ENCODE peak calls at places on chromosome 1, in seven cellular contexts. A is pancreas; W is effector memory CD4-positive, alpha-beta T cell; L is gastrocnemius medialis; P is body of pancreas; C is sigmoid colon; R is HCT116. I is an unnamed sample.

GRCh38 chr1:113745425-113745824 is 13.9 kb downstream of the PHTF1 start:
- DNase-seq in C (no peak), P (no peak), A (no peak), L (no peak), R (no peak), W (no peak), I (no peak)

GRCh38 chr1:240941706-240942370 is 329.9 kb upstream of the GREM2 start:
- DNase-seq in P (no peak), C (no peak), W (no peak), A (no peak), R (no peak), L (no peak), I (no peak)

GRCh38 chr1:186761358-186761757 is 67.4 kb upstream of the PLA2G4A start:
- DNase-seq in C (no peak), P (no peak), W (no peak), L (no peak), R (no peak), A (no peak), I (no peak)

GRCh38 chr1:222582099-222582774 is 7.5 kb downstream of the TAF1A start:
- DNase-seq in W (no peak), L (no peak), A (no peak), C (no peak), P (no peak), R (peak; percentile 13), I (no peak)

GRCh38 chr1:110874303-110875215 is 1.6 kb downstream of the CD53 start:
- DNase-seq in P (no peak), R (no peak), A (no peak), W (no peak), C (no peak), L (no peak), I (no peak)

GRCh38 chr1:2251786-2252185 is 23.7 kb downstream of the SKI start:
- DNase-seq in C (no peak), L (peak; percentile 62), R (no peak), A (peak; percentile 60), W (no peak), P (peak; percentile 60), I (no peak)

GRCh38 chr1:72915581-72915980 is 633.2 kb upstream of the NEGR1 start:
- DNase-seq in L (no peak), A (no peak), R (no peak), W (no peak), C (no peak), P (no peak), I (no peak)

GRCh38 chr1:17295292-17295691 is 12.7 kb upstream of the PADI4 start:
- DNase-seq in R (no peak), A (no peak), C (no peak), L (no peak), P (no peak), W (no peak), I (no peak)

GRCh38 chr1:214658785-214659184 is 55.8 kb downstream of the CENPF start:
- DNase-seq in C (no peak), P (no peak), R (no peak), A (no peak), L (no peak), W (no peak), I (no peak)

GRCh38 chr1:53133261-53134041 is 9.0 kb downstream of the SLC1A7 start:
- DNase-seq in W (no peak), P (no peak), L (no peak), C (no peak), R (no peak), A (no peak), I (no peak)

GRCh38 chr1:74679811-74680210 is 6.2 kb upstream of the ERICH3 start:
- DNase-seq in P (no peak), R (no peak), A (no peak), L (no peak), W (no peak), C (no peak), I (no peak)

GRCh38 chr1:63563745-63564144 is 29.5 kb upstream of the PGM1 start:
- DNase-seq in C (no peak), W (no peak), A (no peak), L (no peak), P (no peak), R (no peak), I (no peak)

GRCh38 chr1:54405894-54406293 is 300 bp downstream of the SSBP3 start:
- DNase-seq in C (no peak), R (no peak), A (no peak), P (no peak), W (no peak), L (no peak), I (no peak)

GRCh38 chr1:1344672-1345361 is 4.4 kb downstream of the DVL1 start:
- DNase-seq in P (peak; percentile 52), A (no peak), L (peak; percentile 92), R (peak; percentile 95), W (peak; percentile 29), C (no peak), I (no peak)

GRCh38 chr1:27350673-27351540 is 9.1 kb downstream of the SYTL1 start:
- DNase-seq in A (no peak), R (no peak), P (no peak), L (no peak), C (no peak), W (no peak), I (no peak)

GRCh38 chr1:233006108-233006507 is 55.7 kb downstream of the NTPCR start:
- DNase-seq in P (no peak), R (no peak), C (no peak), A (no peak), L (no peak), W (no peak), I (no peak)

GRCh38 chr1:35833424-35833823 is 25.6 kb downstream of the AGO4 start:
- DNase-seq in C (no peak), L (no peak), R (no peak), A (no peak), P (no peak), W (no peak), I (no peak)

GRCh38 chr1:231998791-231999190 is 372.2 kb downstream of the DISC1 start:
- DNase-seq in W (no peak), P (no peak), L (no peak), R (no peak), C (no peak), A (no peak), I (no peak)

GRCh38 chr1:177230228-177231016 is 59.7 kb downstream of the BRINP2 start:
- DNase-seq in C (no peak), P (no peak), A (no peak), W (no peak), L (no peak), R (no peak), I (no peak)

GRCh38 chr1:156167536-156167935 is 14.2 kb downstream of the SEMA4A start:
- DNase-seq in R (no peak), W (no peak), L (no peak), A (no peak), P (no peak), C (no peak), I (no peak)

GRCh38 chr1:118947790-118948189 is 40.4 kb downstream of the TBX15 start:
- DNase-seq in L (no peak), P (no peak), R (no peak), A (no peak), C (no peak), W (no peak), I (no peak)

GRCh38 chr1:229410692-229411433 is 23.0 kb downstream of the ACTA1 start:
- DNase-seq in L (peak; percentile 96), A (peak; percentile 80), C (peak; percentile 75), P (peak; percentile 87), R (no peak), W (no peak), I (peak; percentile 47)

GRCh38 chr1:154371436-154371835 is 33.7 kb upstream of the IL6R start:
- DNase-seq in W (no peak), L (no peak), C (no peak), R (no peak), P (no peak), A (no peak), I (no peak)
- H3K4me1 ChIP-seq in W (no peaks in the 10 kb centered on the region), L (no peaks in the 10 kb centered on the region), C (no peaks in the 10 kb centered on the region), R (no peaks in the 10 kb centered on the region), P (no peaks in the 10 kb centered on the region), A (no peaks in the 10 kb centered on the region), I (no peaks in the 10 kb centered on the region)

GRCh38 chr1:201275266-201275666 is 8.0 kb upstream of the PKP1 start:
- DNase-seq in P (no peak), R (peak; percentile 79), L (peak; percentile 77), A (no peak), W (no peak), C (no peak), I (no peak)
- H3K27ac ChIP-seq in P (no peak overlapping the region), R (peak overlapping the region; percentile 33), L (no peak overlapping the region), A (no peak overlapping the region), W (no peak overlapping the region), C (no peak overlapping the region), I (no peak overlapping the region)

GRCh38 chr1:11938722-11939526 is 4.4 kb downstream of the PLOD1 start:
- DNase-seq in P (no peak), W (no peak), R (no peak), A (no peak), C (no peak), L (peak; percentile 82), I (no peak)

GRCh38 chr1:11940260-11940921 is 5.9 kb downstream of the PLOD1 start:
- DNase-seq in A (peak; percentile 39), P (peak; percentile 46), L (peak; percentile 45), C (peak; percentile 91), W (no peak), R (no peak), I (no peak)

GRCh38 chr1:11944358-11944981 is 10.0 kb downstream of the PLOD1 start:
- DNase-seq in A (no peak), L (peak; percentile 82), R (no peak), P (no peak), C (no peak), W (no peak), I (no peak)

GRCh38 chr1:11943619-11944018 is 9.1 kb downstream of the PLOD1 start:
- DNase-seq in L (peak; percentile 74), R (no peak), P (no peak), W (no peak), C (no peak), A (no peak), I (no peak)

GRCh38 chr1:11942280-11942679 is 7.8 kb downstream of the PLOD1 start:
- DNase-seq in P (no peak), R (no peak), W (no peak), C (no peak), L (no peak), A (no peak), I (no peak)
- H3K4me1 ChIP-seq in P (peaks cover 6% of the 10 kb centered on the region), R (peaks cover 60% of the 10 kb centered on the region), W (no peaks in the 10 kb centered on the region), C (no peaks in the 10 kb centered on the region), L (peaks cover 56% of the 10 kb centered on the region), A (no peaks in the 10 kb centered on the region), I (no peaks in the 10 kb centered on the region)

GRCh38 chr1:103525607-103526507 is at the start of gene RNPC3:
- DNase-seq in W (peak; percentile 80), P (peak; percentile 93), R (peak; percentile 79), L (peak; percentile 84), C (peak; percentile 94), A (peak; percentile 86), I (peak; percentile 36)

GRCh38 chr1:103527331-103527730 is 1.8 kb downstream of the RNPC3 start:
- DNase-seq in A (no peak), P (no peak), C (no peak), L (no peak), R (no peak), W (no peak), I (no peak)

GRCh38 chr1:103520822-103521221 is 4.7 kb upstream of the RNPC3 start:
- DNase-seq in P (no peak), C (no peak), W (no peak), L (no peak), A (no peak), R (no peak), I (no peak)

GRCh38 chr1:103523346-103523745 is 2.2 kb upstream of the RNPC3 start:
- DNase-seq in P (no peak), R (no peak), L (no peak), C (no peak), W (no peak), A (no peak), I (no peak)

GRCh38 chr1:103525114-103525606 is 339 bp upstream of the RNPC3 start:
- DNase-seq in R (no peak), P (no peak), A (peak; percentile 64), L (peak; percentile 78), W (no peak), C (no peak), I (no peak)
- H3K27ac ChIP-seq in R (no peak overlapping the region), P (no peak overlapping the region), A (peak overlapping the region; percentile 43), L (peak overlapping the region; percentile 91), W (no peak overlapping the region), C (peak overlapping the region; percentile 63), I (peak overlapping the region; percentile 29)